ENCODE peak calls at places on chromosomes 7 and 10, in four cellular contexts. G is mesenchymal stem cell, X is heart right ventricle, O is GM12878. J is an unnamed sample.

GRCh38 chr7:153087498-153087897 is 327.9 kb downstream of the ACTR3B start:
- DNase-seq in G (no peak), X (no peak), O (no peak), J (no peak)

GRCh38 chr7:121748546-121748945 is 124.4 kb upstream of the PTPRZ1 start:
- DNase-seq in G (no peak), X (no peak), O (no peak), J (peak)

GRCh38 chr10:90787906-90788491 is 69.8 kb downstream of the HTR7 start:
- DNase-seq in G (peak), X (no peak), O (no peak), J (peak)

GRCh38 chr10:17075975-17076374 is 53.6 kb downstream of the CUBN start:
- DNase-seq in G (no peak), X (no peak), O (no peak), J (no peak)

GRCh38 chr7:2099036-2099957 is 133.4 kb downstream of the MAD1L1 start:
- DNase-seq in G (peak), X (no peak), O (no peak), J (no peak)

GRCh38 chr10:3255616-3256015 is 83.0 kb upstream of the PITRM1 start:
- DNase-seq in G (no peak), X (no peak), O (no peak), J (no peak)

GRCh38 chr10:133257489-133258065 is 19.1 kb downstream of the ADAM8 start:
- DNase-seq in G (peak), X (peak), O (no peak), J (peak)

GRCh38 chr10:35574924-35575352 is 30.2 kb upstream of the GJD4 start:
- DNase-seq in G (peak), X (no peak), O (no peak), J (no peak)

GRCh38 chr10:133346413-133346812 is 760 bp upstream of the PRAP1 start:
- DNase-seq in G (no peak), X (no peak), O (no peak), J (no peak)

GRCh38 chr10:59908808-59909143 is 2.4 kb upstream of the CCDC6 start:
- DNase-seq in G (no peak), X (no peak), O (no peak), J (no peak)

GRCh38 chr7:151245360-151246160 is 2.9 kb downstream of the SMARCD3 start:
- DNase-seq in G (peak), X (peak), O (no peak), J (no peak)

GRCh38 chr10:43077421-43078171 is 727 bp downstream of the RET start:
- DNase-seq in G (no peak), X (no peak), O (no peak), J (peak)

GRCh38 chr10:114110174-114110972 is 63.6 kb downstream of the CCDC186 start:
- DNase-seq in G (no peak), X (no peak), O (no peak), J (peak)

GRCh38 chr7:73573791-73574190 is 4.6 kb downstream of the TBL2 start:
- DNase-seq in G (no peak), X (no peak), O (no peak), J (no peak)

GRCh38 chr10:821322-821721 is 110.2 kb downstream of the LARP4B start:
- DNase-seq in G (peak), X (no peak), O (no peak), J (peak)

GRCh38 chr10:74174533-74174932 is 23.5 kb downstream of the ADK start:
- DNase-seq in G (no peak), X (no peak), O (no peak), J (no peak)

GRCh38 chr10:111116762-111117445 is 40.1 kb downstream of the ADRA2A start:
- DNase-seq in G (no peak), X (no peak), O (no peak), J (no peak)

GRCh38 chr10:59290448-59290847 is 71.9 kb downstream of the FAM13C start:
- DNase-seq in G (no peak), X (no peak), O (no peak), J (no peak)

DNA sequence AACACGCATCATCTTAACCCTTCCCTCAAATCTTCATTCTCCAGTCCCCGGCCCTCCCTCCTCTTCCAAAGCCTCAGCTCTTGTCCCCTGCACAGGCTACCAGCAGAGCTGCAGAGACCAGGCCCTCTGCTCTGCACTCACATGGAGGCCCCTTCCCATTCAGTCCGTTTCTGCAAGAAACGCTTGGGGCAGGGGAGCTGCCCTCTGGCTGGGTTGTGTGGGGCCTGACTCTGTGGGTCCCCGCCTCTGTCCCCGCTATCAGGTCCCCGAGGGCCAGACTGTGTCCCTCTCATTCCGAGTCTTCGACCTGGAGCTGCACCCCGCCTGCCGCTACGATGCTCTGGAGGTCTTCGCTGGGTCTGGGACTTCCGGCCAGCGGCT is 1.5 kb downstream of the PCOLCE start:
- DNase-seq in G (peak), X (no peak), O (no peak), J (no peak)
- H3K27ac ChIP-seq in G (peak), X (peak), O (no peak), J (no peak)

DNA sequence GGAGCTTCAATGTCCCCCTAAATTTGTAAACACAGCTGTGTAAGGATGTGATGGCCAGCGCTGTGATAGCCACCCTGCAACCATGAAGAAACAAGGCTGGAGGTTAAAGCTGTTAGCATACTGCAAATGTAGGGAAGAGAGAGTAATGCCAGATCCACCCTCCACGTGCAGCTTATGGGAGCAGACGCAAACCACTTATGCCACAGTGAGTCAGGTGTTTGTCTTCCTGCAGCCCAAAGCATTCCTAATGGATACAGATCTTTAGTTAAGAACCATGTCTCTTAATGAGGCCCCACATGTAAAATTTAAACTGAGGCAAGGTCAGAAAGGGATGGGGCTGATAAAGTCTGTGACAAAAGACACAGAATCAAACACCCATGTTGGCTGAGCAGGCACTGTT is 13.6 kb upstream of the MYL7 start:
- DNase-seq in G (no peak), X (no peak), O (no peak), J (no peak)
- H3K27ac ChIP-seq in G (no peak), X (no peak), O (no peak), J (no peak)

GRCh38 chr10:131277969-131278368 is 33.6 kb downstream of the TCERG1L start:
- DNase-seq in G (no peak), X (no peak), O (no peak), J (no peak)

GRCh38 chr10:131277278-131277677 is 34.2 kb downstream of the TCERG1L start:
- DNase-seq in G (no peak), X (no peak), O (no peak), J (no peak)

GRCh38 chr10:131280101-131280500 is 31.4 kb downstream of the TCERG1L start:
- DNase-seq in G (no peak), X (no peak), O (no peak), J (no peak)

GRCh38 chr10:131282961-131283360 is 28.6 kb downstream of the TCERG1L start:
- DNase-seq in G (no peak), X (no peak), O (no peak), J (no peak)

GRCh38 chr10:131279516-131279915 is 32.0 kb downstream of the TCERG1L start:
- DNase-seq in G (no peak), X (no peak), O (no peak), J (no peak)
- H3K27ac ChIP-seq in G (no peak), X (no peak), O (no peak), J (no peak)

DNA sequence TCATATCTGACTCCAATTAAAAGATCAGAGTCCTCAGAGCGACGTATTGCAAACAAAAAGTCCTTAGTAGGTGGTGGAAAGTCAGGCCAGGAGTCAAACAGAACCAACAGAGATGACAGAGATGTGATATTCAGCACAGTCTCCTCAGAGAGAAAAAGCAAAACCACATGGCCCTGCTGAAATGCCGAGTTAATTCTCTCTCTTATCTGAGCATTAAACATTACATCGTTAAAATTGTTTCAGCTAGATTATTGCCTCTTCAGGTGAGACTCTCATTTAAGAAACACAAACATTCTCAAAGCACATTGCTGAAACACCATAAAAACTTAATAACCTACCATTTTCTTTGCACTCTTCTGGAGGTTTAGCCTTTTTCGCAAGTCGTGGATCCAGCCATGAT is 690.9 kb downstream of the PHTF2 start:
- DNase-seq in G (no peak), X (no peak), O (no peak), J (no peak)
- H3K27ac ChIP-seq in G (no peak), X (no peak), O (no peak), J (no peak)

GRCh38 chr7:158858592-158859503 is 2.5 kb downstream of the DYNC2I1 start:
- DNase-seq in G (peak), X (no peak), O (no peak), J (no peak)

GRCh38 chr7:158861004-158861787 is 4.8 kb downstream of the DYNC2I1 start:
- DNase-seq in G (no peak), X (no peak), O (no peak), J (no peak)

GRCh38 chr7:158861936-158862704 is 5.8 kb downstream of the DYNC2I1 start:
- DNase-seq in G (no peak), X (no peak), O (no peak), J (no peak)

GRCh38 chr7:158856883-158857668 is 718 bp downstream of the DYNC2I1 start:
- DNase-seq in G (peak), X (no peak), O (no peak), J (no peak)

GRCh38 chr7:158860394-158860793 is 4.0 kb downstream of the DYNC2I1 start:
- DNase-seq in G (no peak), X (no peak), O (no peak), J (no peak)
- H3K27ac ChIP-seq in G (no peak), X (peak), O (no peak), J (no peak)

GRCh38 chr10:126907423-126907970 is 2.3 kb downstream of the DOCK1 start:
- DNase-seq in G (no peak), X (no peak), O (no peak), J (no peak)

GRCh38 chr10:126910798-126911197 is 5.6 kb downstream of the DOCK1 start:
- DNase-seq in G (no peak), X (no peak), O (no peak), J (no peak)

GRCh38 chr10:126910196-126910595 is 5.0 kb downstream of the DOCK1 start:
- DNase-seq in G (no peak), X (no peak), O (no peak), J (peak)

GRCh38 chr10:126908225-126908624 is 3.0 kb downstream of the DOCK1 start:
- DNase-seq in G (no peak), X (no peak), O (no peak), J (no peak)

DNA sequence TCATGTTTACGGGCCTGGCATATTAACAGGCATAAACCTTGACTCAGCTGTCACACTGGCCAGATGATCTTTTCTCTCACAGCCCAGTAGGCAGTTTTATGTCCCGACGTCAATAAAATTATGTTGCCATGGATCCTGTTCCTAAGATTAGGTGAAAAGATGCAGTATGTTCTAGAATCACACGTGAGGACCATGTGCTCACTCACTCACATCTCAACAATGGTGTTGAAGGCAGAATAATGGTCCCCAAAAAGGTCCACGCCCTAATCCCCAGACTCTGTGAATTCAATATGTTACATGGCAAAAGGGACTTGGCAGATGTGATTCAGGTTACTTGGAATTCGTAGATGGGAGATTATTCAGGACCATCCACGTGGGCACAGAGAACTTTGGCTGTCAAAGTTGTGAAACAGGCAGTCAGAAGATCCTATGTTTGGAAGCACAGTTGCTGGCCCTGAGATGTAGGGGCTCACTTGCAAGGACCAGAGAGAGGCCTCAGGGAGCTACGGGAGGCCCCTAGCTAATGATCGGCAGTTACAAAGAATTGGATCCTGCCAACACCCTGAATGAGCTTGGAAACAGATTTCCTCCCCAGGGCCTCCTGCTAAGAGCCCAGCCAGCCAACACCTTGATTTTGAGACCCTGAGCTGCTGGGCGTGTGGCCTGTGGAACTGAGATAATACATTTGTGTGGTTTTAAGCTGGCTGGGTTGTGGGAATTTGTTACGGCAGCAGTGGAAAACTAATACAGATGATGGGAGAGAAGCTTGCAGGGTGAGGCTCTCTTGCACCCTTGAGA is 3.7 kb downstream of the DOCK1 start:
- DNase-seq in G (no peak), X (no peak), O (no peak), J (no peak)
- H3K27ac ChIP-seq in G (no peak), X (peak), O (no peak), J (no peak)

DNA sequence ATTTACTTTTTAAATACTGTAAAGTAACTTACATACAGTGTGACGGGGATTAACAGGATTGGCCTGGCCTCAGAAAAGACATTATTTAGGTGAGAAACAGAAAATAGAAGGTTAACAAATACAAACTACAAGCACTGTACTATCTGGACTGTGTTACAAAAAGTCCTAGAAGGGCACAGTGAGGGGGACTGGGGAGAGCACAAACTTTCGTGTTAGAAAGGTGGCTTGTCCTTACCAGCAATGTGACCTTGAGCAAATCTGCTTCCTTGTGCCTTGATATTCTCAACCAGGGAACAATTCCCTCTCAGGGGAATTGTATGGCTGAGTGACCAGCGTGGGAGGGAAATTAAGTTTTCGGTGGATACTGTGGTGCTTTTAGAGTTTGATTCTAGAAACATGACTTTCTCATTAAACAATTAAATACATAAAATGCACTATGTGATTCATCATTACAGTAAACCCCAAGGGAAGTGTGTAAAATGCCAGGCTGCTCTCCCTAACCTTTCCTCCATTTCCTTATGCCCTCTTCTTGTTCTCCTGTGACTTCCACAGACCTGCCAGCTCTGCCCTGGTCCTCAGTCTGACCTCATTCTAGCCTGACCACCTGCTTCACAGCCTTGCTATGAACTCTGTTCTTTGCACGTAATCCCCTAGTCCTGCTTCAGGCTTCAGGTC is 57.7 kb downstream of the OSBPL3 start:
- DNase-seq in G (no peak), X (no peak), O (no peak), J (no peak)
- H3K27ac ChIP-seq in G (no peak), X (no peak), O (peak), J (no peak)

DNA sequence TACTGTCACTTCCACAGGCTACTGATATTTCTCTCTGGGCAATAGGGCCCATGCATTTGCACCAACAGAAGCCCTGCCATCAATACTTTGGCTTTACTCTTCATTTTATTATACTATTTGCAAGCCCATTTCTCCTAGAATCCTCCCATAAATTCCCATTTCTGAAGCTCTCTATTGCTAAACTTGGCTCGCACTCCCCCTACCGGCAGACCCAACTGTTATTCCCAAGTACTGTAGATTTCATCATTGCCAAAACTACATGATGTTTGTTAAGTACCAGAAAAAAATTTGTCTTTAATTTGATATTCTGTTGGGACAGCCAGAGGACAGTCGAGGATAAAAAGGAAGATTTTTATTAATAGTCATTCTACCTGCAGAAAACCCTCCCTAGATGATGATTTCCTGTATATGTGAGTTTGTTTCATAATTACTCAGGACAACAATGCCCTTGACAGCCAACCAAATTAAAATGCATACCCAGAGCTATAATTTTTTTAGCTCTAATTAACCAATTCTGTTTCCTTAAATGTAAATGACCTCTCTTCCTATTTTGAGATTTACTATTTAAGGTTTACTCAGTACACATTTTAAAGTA is 298.6 kb downstream of the REEP3 start:
- DNase-seq in G (peak), X (peak), O (no peak), J (peak)
- H3K27ac ChIP-seq in G (no peak), X (no peak), O (no peak), J (no peak)

GRCh38 chr7:108201766-108202165 is 71.6 kb upstream of the LAMB4 start:
- DNase-seq in G (peak), X (no peak), O (no peak), J (no peak)
- H3K27ac ChIP-seq in G (no peak), X (no peak), O (no peak), J (no peak)

GRCh38 chr7:77482015-77482414 is 55.1 kb upstream of the PTPN12 start:
- DNase-seq in G (peak), X (no peak), O (no peak), J (peak)

GRCh38 chr7:77481615-77482014 is 55.5 kb upstream of the PTPN12 start:
- DNase-seq in G (no peak), X (no peak), O (no peak), J (no peak)

GRCh38 chr7:77475181-77475580 is 59.0 kb upstream of the GSAP start:
- DNase-seq in G (no peak), X (no peak), O (no peak), J (no peak)

GRCh38 chr7:77476871-77477270 is 60.2 kb upstream of the PTPN12 start:
- DNase-seq in G (no peak), X (no peak), O (no peak), J (no peak)

GRCh38 chr7:77479536-77480088 is 57.5 kb upstream of the PTPN12 start:
- DNase-seq in G (no peak), X (no peak), O (no peak), J (peak)
- H3K27ac ChIP-seq in G (no peak), X (no peak), O (no peak), J (no peak)